ENCODE peak calls at places on chromosomes 3 and 15, in ten cellular contexts. X is prostate gland, P is cardiac muscle cell, B is body of pancreas, J is tibial artery, W is heart right ventricle, A is GM23338, M is ovary, I is transverse colon, K is RWPE2. R is an unnamed sample.

GRCh38 chr3:132605374-132605792 is 8.3 kb downstream of the ACKR4 start:
- DNase-seq in X (no peak), P (peak; percentile 28), B (no peak), J (no peak), W (no peak), A (peak; percentile 39), M (no peak), I (no peak), K (no peak), R (no peak)

GRCh38 chr15:81133782-81134461 is at the start of gene CFAP161:
- DNase-seq in X (peak; percentile 49), P (peak; percentile 86), B (peak; percentile 71), J (no peak), W (peak; percentile 84), A (peak; percentile 96), M (peak; percentile 92), I (peak; percentile 44), K (peak; percentile 88), R (peak; percentile 63)

GRCh38 chr3:131608741-131609140 is 106.0 kb upstream of the MRPL3 start:
- DNase-seq in X (no peak), P (peak; percentile 30), B (no peak), J (no peak), W (no peak), A (no peak), M (no peak), I (no peak), K (no peak), R (no peak)

GRCh38 chr15:58361291-58361759 is 70.5 kb upstream of the LIPC start:
- DNase-seq in X (no peak), P (peak; percentile 50), B (no peak), J (no peak), W (no peak), A (no peak), M (no peak), I (no peak), K (no peak), R (no peak)

GRCh38 chr3:127062926-127063325 is 80.0 kb downstream of the PLXNA1 start:
- DNase-seq in X (no peak), P (no peak), B (peak; percentile 8), J (peak; percentile 50), W (no peak), A (no peak), M (peak; percentile 19), I (no peak), K (peak; percentile 31), R (no peak)

GRCh38 chr15:29528276-29528675 is 258.7 kb upstream of the NSMCE3 start:
- DNase-seq in X (no peak), P (peak; percentile 6), B (no peak), J (no peak), W (no peak), A (no peak), M (no peak), I (no peak), K (no peak), R (no peak)

GRCh38 chr3:21934576-21934975 is 183.6 kb upstream of the ZNF385D start:
- DNase-seq in X (no peak), P (no peak), B (no peak), J (no peak), W (no peak), A (no peak), M (no peak), I (no peak), K (no peak), R (no peak)

GRCh38 chr15:59545573-59545972 is 66.0 kb upstream of the GCNT3 start:
- DNase-seq in X (no peak), P (no peak), B (no peak), J (no peak), W (no peak), A (no peak), M (no peak), I (no peak), K (no peak), R (no peak)

GRCh38 chr3:58332575-58333179 is at the start of gene PXK:
- DNase-seq in X (peak; percentile 71), P (peak; percentile 88), B (peak; percentile 79), J (peak; percentile 89), W (peak; percentile 85), A (peak; percentile 84), M (peak; percentile 85), I (peak; percentile 86), K (peak; percentile 68), R (peak; percentile 83)

GRCh38 chr15:70242962-70243685 is 145.4 kb upstream of the TLE3 start:
- DNase-seq in X (no peak), P (no peak), B (no peak), J (no peak), W (no peak), A (no peak), M (no peak), I (peak; percentile 6), K (peak; percentile 63), R (no peak)

GRCh38 chr3:166810741-166811445 is 569.2 kb downstream of the ZBBX start:
- DNase-seq in X (no peak), P (no peak), B (no peak), J (no peak), W (no peak), A (no peak), M (no peak), I (no peak), K (no peak), R (no peak)

GRCh38 chr3:50230106-50230832 is 5.7 kb upstream of the GNAI2 start:
- DNase-seq in X (no peak), P (no peak), B (no peak), J (no peak), W (no peak), A (no peak), M (no peak), I (no peak), K (no peak), R (no peak)

GRCh38 chr3:127193341-127193740 is 410 bp downstream of the PRR23E start:
- DNase-seq in X (no peak), P (no peak), B (no peak), J (peak; percentile 42), W (no peak), A (no peak), M (no peak), I (no peak), K (no peak), R (peak; percentile 10)

GRCh38 chr3:99708207-99708745 is 69.9 kb downstream of the COL8A1 start:
- DNase-seq in X (no peak), P (peak; percentile 91), B (no peak), J (no peak), W (no peak), A (no peak), M (peak; percentile 37), I (no peak), K (no peak), R (no peak)

DNA sequence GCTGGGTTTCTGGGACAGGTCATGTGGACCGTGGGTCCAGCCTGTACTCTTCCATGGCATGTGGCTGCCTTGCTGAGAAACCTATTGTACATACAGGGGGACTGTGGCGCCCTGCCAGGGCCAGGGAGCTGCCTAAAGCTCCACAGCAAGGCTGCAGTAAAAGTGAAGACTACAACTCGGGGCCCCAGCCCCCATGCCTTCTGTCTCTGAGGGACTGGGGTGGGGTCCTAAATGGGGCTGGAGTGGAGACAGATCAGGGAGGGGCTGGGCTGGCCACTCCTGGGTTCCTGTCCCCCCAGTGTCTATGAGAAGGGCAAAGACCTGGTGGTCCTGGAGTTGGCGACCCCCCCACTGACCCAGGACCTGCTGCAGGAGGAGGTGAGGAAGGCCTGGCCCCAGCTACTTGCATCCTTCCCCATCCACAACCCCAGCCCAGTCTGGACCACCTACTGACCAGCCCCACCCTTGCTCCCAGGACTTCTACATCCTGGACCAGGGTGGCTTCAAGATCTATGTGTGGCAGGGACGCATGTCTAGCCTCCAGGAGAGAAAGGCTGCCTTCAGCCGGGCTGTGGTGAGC is 7.3 kb downstream of the VILL start:
- DNase-seq in X (no peak), P (no peak), B (peak; percentile 30), J (peak; percentile 72), W (peak; percentile 28), A (no peak), M (peak; percentile 65), I (no peak), K (peak; percentile 45), R (peak; percentile 35)
- H3K36me3 ChIP-seq in X (no peaks in the 10 kb centered on the region), P (no peaks in the 10 kb centered on the region), B (no peaks in the 10 kb centered on the region), J (peaks cover 12% of the 10 kb centered on the region), W (no peaks in the 10 kb centered on the region), A (no peaks in the 10 kb centered on the region), M (no peaks in the 10 kb centered on the region), I (no peaks in the 10 kb centered on the region), K (no peaks in the 10 kb centered on the region), R (peaks cover 9% of the 10 kb centered on the region)

DNA sequence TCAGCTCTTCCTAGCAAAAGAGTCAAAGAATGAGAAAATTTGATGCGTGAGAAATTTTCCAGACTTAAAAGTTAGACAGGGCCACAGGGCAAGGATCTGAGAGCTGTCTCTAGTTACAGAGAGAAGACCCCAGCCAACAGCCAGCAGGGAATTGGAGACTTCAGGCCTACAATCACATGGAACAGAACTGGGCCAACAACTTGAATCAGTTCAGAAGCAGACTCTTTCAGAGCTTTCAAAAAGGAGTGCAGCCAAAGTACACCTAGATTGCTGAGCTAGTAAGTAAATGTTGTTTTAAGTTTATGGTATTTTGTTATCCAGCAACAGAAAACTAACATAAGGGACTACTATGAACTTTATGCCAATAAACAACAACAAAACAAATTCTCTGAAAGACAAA is 107.4 kb downstream of the PIK3CB start:
- DNase-seq in X (peak; percentile 56), P (no peak), B (no peak), J (no peak), W (no peak), A (no peak), M (no peak), I (no peak), K (no peak), R (no peak)
- H3K4me3 ChIP-seq in X (no peak overlapping the region), P (no peak overlapping the region), B (no peak overlapping the region), J (no peak overlapping the region), W (no peak overlapping the region), A (no peak overlapping the region), M (no peak overlapping the region), I (no peak overlapping the region), K (no peak overlapping the region), R (no peak overlapping the region)

GRCh38 chr3:177538064-177538742 is 340.9 kb upstream of the TBL1XR1 start:
- DNase-seq in X (no peak), P (peak; percentile 94), B (no peak), J (peak; percentile 73), W (peak; percentile 27), A (peak; percentile 12), M (peak; percentile 65), I (no peak), K (no peak), R (peak; percentile 37)

GRCh38 chr3:177538743-177539730 is 341.8 kb upstream of the TBL1XR1 start:
- DNase-seq in X (peak; percentile 33), P (peak; percentile 38), B (no peak), J (no peak), W (no peak), A (no peak), M (no peak), I (no peak), K (no peak), R (no peak)

GRCh38 chr3:177536873-177537272 is 339.6 kb upstream of the TBL1XR1 start:
- DNase-seq in X (no peak), P (no peak), B (no peak), J (no peak), W (no peak), A (no peak), M (no peak), I (no peak), K (no peak), R (no peak)

GRCh38 chr3:177537612-177538011 is 340.3 kb upstream of the TBL1XR1 start:
- DNase-seq in X (no peak), P (no peak), B (no peak), J (no peak), W (no peak), A (no peak), M (no peak), I (no peak), K (no peak), R (no peak)
- H3K4me1 ChIP-seq in X (no peaks in the 10 kb centered on the region), P (no peaks in the 10 kb centered on the region), B (peaks cover 4% of the 10 kb centered on the region), J (peaks cover 13% of the 10 kb centered on the region), W (peaks cover 26% of the 10 kb centered on the region), A (peaks cover 16% of the 10 kb centered on the region), M (peaks cover 7% of the 10 kb centered on the region), I (peaks cover 26% of the 10 kb centered on the region), K (no peaks in the 10 kb centered on the region), R (peaks cover 4% of the 10 kb centered on the region)

GRCh38 chr15:24986653-24987052 is 31.9 kb downstream of the SNRPN start:
- DNase-seq in X (no peak), P (no peak), B (no peak), J (no peak), W (no peak), A (no peak), M (no peak), I (no peak), K (no peak), R (no peak)
- H3K36me3 ChIP-seq in X (no peaks in the 10 kb centered on the region), P (peaks cover 14% of the 10 kb centered on the region), B (peaks cover 5% of the 10 kb centered on the region), J (peaks cover 71% of the 10 kb centered on the region), W (no peaks in the 10 kb centered on the region), A (peaks cover 24% of the 10 kb centered on the region), M (no peaks in the 10 kb centered on the region), I (peaks cover 39% of the 10 kb centered on the region), K (peaks cover 64% of the 10 kb centered on the region), R (no peaks in the 10 kb centered on the region)